ENCODE peak calls at places on chromosomes 12 and 14, in six cellular contexts. F is endothelial cell of umbilical vein, N is A549, W is HepG2, P is K562, M is GM12878. O is an unnamed sample.

GRCh38 chr14:63046339-63047268 is 1.3 kb upstream of the KCNH5 start:
- DNase-seq in P (no peak), N (no peak), W (peak; percentile 17), M (no peak), F (no peak), O (no peak)

GRCh38 chr12:112868459-112869041 is 38.2 kb upstream of the OAS1 start:
- DNase-seq in F (no peak), P (no peak), W (peak; percentile 21), N (no peak), M (no peak), O (no peak)

GRCh38 chr12:23055004-23055403 is 430.0 kb downstream of the ETNK1 start:
- DNase-seq in W (peak; percentile 24), M (no peak), N (no peak), F (peak; percentile 4), P (peak; percentile 14), O (peak; percentile 52)

GRCh38 chr12:131093971-131094830 is 140.5 kb downstream of the ADGRD1 start:
- DNase-seq in F (no peak), N (no peak), W (no peak), M (no peak), P (no peak), O (no peak)

GRCh38 chr12:63521706-63522105 is 146.6 kb downstream of the DPY19L2 start:
- DNase-seq in P (no peak), N (no peak), W (no peak), M (no peak), F (no peak), O (no peak)

GRCh38 chr14:81476816-81477215 is 56.8 kb downstream of the SEL1L start:
- DNase-seq in M (no peak), F (no peak), W (no peak), P (no peak), N (no peak), O (no peak)

GRCh38 chr12:79275631-79276030 is 411.1 kb downstream of the SYT1 start:
- DNase-seq in M (no peak), F (no peak), P (no peak), N (no peak), W (no peak), O (no peak)

GRCh38 chr14:93941293-93941910 is 14.3 kb downstream of the FAM181A start:
- DNase-seq in P (no peak), M (no peak), F (no peak), N (no peak), W (no peak), O (no peak)

GRCh38 chr12:3193131-3193530 is 116.0 kb downstream of the TSPAN9 start:
- DNase-seq in M (no peak), N (no peak), F (no peak), P (no peak), W (no peak), O (no peak)

GRCh38 chr14:24366664-24367505 is 1.1 kb upstream of the NFATC4 start:
- DNase-seq in P (peak; percentile 54), N (peak; percentile 43), M (peak; percentile 34), W (peak; percentile 92), F (peak; percentile 87), O (peak; percentile 89)

GRCh38 chr14:59103396-59103795 is 85.1 kb upstream of the DAAM1 start:
- DNase-seq in M (no peak), P (no peak), W (no peak), F (no peak), N (no peak), O (no peak)

GRCh38 chr12:71888521-71888920 is 49.0 kb downstream of the TBC1D15 start:
- DNase-seq in M (no peak), N (no peak), P (no peak), W (no peak), F (no peak), O (no peak)

GRCh38 chr12:6057693-6058092 is 66.8 kb downstream of the VWF start:
- DNase-seq in W (no peak), N (no peak), P (peak; percentile 21), F (no peak), M (no peak), O (no peak)

GRCh38 chr14:70714055-70714550 is 72.4 kb downstream of the TTC9 start:
- DNase-seq in N (peak; percentile 58), W (peak; percentile 57), P (peak; percentile 19), M (peak; percentile 50), F (peak; percentile 67), O (peak; percentile 62)

DNA sequence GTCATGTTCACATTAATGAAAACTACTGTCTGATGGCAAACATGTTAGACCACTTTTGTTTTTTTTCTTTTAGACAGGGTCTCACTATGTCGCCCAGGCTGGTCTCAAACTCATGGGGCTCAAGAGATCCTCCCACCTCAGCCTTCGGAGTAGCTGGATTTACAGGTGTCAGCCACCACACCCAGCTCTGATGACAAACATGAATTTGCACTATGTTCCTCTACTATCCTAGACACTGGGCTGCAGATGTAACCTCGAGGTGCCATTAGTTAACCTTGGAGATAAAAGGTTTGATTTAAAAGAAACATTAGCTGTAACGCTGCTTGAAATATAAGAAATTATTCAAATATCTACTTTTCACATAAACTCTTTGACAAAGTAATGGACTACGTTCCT is 8.1 kb downstream of the VPS37B start:
- DNase-seq in N (no peak), P (no peak), M (no peak), W (no peak), F (no peak), O (no peak)
- H3K4me3 ChIP-seq in N (peak overlapping the region; percentile 12), P (no peak overlapping the region), M (peak overlapping the region; percentile 51), W (no peak overlapping the region), F (no peak overlapping the region), O (peak overlapping the region; percentile 59)

DNA sequence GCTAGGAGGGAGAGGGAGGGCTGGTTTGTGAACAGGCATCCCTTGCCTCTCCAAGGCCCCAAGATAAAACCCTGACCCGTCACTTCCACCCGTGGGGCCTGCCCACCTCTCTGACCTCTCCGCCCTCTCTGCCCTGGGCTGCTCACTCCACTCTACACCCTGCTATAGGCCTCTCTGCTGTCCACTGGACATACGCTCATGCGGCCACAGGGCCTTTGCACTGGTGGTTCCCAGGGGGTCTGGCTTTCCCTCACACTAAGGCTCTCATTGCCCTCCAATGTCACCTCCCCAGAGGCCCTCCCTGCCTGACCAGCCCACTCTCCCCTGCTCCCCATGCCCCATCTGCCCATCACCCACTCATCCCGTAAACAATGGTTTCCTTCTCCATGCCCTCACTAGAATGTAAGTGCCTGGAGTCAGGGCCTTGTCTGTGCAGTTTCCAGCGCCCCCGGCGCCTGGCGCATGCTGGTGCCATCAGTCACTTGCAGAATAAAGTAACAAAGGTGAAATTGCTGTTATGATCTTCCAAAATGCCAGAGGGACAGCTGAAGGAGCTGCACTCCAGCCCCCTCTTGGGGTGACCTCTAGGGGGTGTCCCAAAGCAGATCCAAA is 73.6 kb downstream of the RFLNA start:
- DNase-seq in P (no peak), N (no peak), F (no peak), M (no peak), W (no peak), O (no peak)
- TF ChIP-seq CTCF in P (no peak), N (peak; percentile 15), F (no peak), M (no peak), W (no peak), O (peak; percentile 26)

GRCh38 chr14:100289916-100290606 is 16.2 kb downstream of the SLC25A29 start:
- DNase-seq in P (no peak), W (no peak), M (no peak), F (no peak), N (no peak), O (no peak)
- TF ChIP-seq MYC in P (no peak), W (no peak), M (no peak), F (no peak), N (no peak), O (no peak)

DNA sequence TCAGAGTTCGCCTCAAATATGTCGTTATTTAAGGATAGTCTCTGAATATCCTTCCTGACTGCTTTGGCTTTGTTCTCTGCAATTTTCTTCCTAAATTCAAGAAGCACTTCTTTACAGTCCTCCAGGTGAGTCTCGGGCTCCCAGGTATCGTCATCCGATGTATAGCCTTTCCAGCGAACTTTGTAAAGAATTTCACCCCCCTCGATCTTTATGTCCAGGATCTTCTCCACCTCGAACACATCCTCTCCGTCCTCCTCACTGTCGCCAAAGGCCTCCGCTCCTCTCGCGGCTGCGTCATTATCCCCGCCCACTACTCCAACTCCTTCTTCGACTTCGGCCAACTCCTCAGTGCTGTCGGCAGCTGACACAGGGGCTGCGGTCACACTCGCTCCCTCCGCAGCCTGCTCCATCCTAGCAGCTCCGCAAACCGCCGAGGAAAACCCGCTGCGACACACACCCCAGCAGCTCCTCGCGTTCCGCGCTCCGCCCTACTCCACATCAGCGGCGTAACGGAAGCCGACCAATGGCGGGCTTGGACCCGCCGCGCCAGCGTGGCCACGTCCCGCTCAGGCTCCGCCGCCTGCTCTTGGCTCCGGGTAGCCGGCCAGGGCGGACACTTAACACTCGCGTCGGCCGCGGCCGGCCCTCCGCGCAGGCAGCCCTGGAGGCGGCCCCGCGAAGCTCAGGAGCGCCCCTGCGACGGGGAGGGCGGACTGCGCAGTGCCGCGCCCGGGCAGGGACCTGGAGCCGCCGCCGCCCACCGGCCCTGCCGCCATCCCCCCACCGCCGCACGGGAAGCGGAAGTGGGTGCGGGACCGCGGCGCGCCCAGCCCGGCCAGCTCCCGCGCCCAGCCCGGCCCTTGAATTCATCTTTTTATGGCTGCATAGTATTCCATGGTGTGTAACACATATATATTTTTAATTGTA is 4.1 kb downstream of the CD163L1 start:
- DNase-seq in P (peak; percentile 69), M (no peak), W (no peak), F (peak; percentile 65), N (peak; percentile 53), O (peak; percentile 83)
- H3K4me3 ChIP-seq in P (peak overlapping the region; percentile 49), M (no peak overlapping the region), W (no peak overlapping the region), F (peak overlapping the region; percentile 23), N (peak overlapping the region; percentile 51), O (peak overlapping the region; percentile 65)

GRCh38 chr12:65765436-65765813 is 58.9 kb upstream of the HMGA2 start:
- DNase-seq in W (no peak), M (no peak), F (peak; percentile 54), N (no peak), P (no peak), O (no peak)
- TF ChIP-seq CTCF in W (no peak), M (no peak), F (no peak), N (no peak), P (no peak), O (no peak)

GRCh38 chr12:132152411-132152821 is 8.2 kb downstream of the NOC4L start:
- DNase-seq in W (no peak), P (no peak), F (no peak), M (no peak), N (no peak), O (no peak)
- TF ChIP-seq MYC in W (no peak), P (no peak), F (no peak), M (no peak), N (no peak), O (no peak)